ENCODE peak calls at places on chromosomes 5 and 9, in five cellular contexts. N is left lung, L is ovary, C is uterus, U is MM.1S. S is an unnamed sample.

GRCh38 chr9:108150736-108151135 is 661.2 kb upstream of the KLF4 start:
- DNase-seq in N (no peak), L (no peak), C (peak), U (no peak), S (no peak)

GRCh38 chr5:135738564-135738875 is 95.9 kb upstream of the SLC25A48 start:
- DNase-seq in N (no peak), L (no peak), C (no peak), U (no peak), S (no peak)

GRCh38 chr5:60961685-60962084 is 16.7 kb downstream of the NDUFAF2 start:
- DNase-seq in N (no peak), L (no peak), C (no peak), U (no peak), S (no peak)

GRCh38 chr9:34568783-34569182 is 20.7 kb downstream of the CNTFR start:
- DNase-seq in N (no peak), L (no peak), C (no peak), U (no peak), S (no peak)

GRCh38 chr5:57889558-57889957 is 406.9 kb upstream of the ACTBL2 start:
- DNase-seq in N (no peak), L (no peak), C (no peak), U (peak), S (no peak)

GRCh38 chr9:130897848-130898551 is 1.4 kb upstream of the QRFP start:
- DNase-seq in N (no peak), L (no peak), C (no peak), U (no peak), S (no peak)

GRCh38 chr5:53996008-53996407 is 314.4 kb downstream of the ARL15 start:
- DNase-seq in N (no peak), L (no peak), C (no peak), U (no peak), S (no peak)

GRCh38 chr5:55484531-55484930 is 50.2 kb downstream of the PLPP1 start:
- DNase-seq in N (no peak), L (no peak), C (no peak), U (no peak), S (no peak)

GRCh38 chr5:100505984-100506670 is 29.0 kb upstream of the FAM174A start:
- DNase-seq in N (no peak), L (no peak), C (no peak), U (no peak), S (no peak)

DNA sequence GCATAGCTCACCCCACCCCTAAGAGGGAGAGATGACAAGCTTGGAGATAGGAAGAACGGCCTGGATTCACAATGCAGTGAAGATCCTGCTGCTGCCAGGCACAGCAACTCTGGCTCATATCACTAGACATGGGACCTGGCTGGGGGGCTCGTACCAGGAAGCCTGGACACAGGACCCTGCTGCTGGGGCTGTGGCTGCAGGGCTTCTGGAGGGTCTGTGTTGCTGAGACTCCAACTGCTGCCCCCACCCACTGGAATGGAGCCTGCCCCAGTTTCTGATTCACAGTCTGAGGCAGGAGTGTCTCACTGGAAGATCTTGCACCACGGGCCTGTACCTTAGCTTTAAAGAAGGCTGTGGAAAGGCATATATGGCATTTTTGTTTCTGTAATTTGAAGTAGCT is 31.0 kb upstream of the GLRX start:
- DNase-seq in N (no peak), L (no peak), C (no peak), U (no peak), S (no peak)
- H3K4me3 ChIP-seq in N (no peak), L (no peak), C (no peak), U (no peak), S (no peak)

DNA sequence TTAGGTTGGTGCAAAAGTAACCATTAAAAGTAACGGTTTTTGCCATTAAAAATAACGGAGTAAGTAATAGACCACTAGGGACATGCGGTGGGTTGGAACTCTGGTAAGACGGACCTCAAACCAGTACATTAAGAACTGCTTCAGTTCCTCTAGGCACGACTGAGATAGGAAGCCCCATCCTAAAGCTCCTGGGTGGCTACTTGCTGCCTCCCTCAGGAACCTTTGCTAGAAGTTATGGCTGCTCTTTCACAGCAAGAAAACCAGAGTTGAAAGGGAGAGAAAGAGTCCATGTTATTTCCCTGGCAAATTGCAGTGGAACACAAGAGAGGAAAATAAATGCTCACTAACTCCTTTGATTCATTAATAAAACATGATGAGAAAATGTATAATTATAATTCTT is 47.6 kb downstream of the MCTP1 start:
- DNase-seq in N (no peak), L (no peak), C (no peak), U (no peak), S (no peak)
- TF ChIP-seq CTCF in N (no peak), L (no peak), C (no peak), U (no peak), S (no peak)

GRCh38 chr5:2756764-2757163 is 5.3 kb upstream of the IRX2 start:
- DNase-seq in N (no peak), L (no peak), C (no peak), U (no peak), S (no peak)
- H3K4me3 ChIP-seq in N (peak), L (no peak), C (no peak), U (no peak), S (no peak)

GRCh38 chr9:74309654-74310053 is 187.5 kb upstream of the RORB start:
- DNase-seq in N (no peak), L (no peak), C (no peak), U (no peak), S (no peak)
- TF ChIP-seq CTCF in N (no peak), L (no peak), C (no peak), U (peak), S (no peak)

S was measured in GM06990.